ENCODE peak calls at places on chromosomes 2 and 18, in nine cellular contexts. C is heart right ventricle; R is immature natural killer cell; V is stimulated activated CD8-positive, alpha-beta memory T cell treated with anti-CD3 and anti-CD28 coated beads, Interleukin-7, amount 100 ng/mL, for 24 hours; P is NCI-H1694 treated with DMSO at 0.1 percent for 48 hours; H is HuH-7; T is EL; M is NCI-H2081; N is type B pancreatic cell. Y is an unnamed sample.

GRCh38 chr2:156394033-156394741 is 42.0 kb upstream of the GPD2 start:
- DNase-seq in C (no peak), R (no peak), V (no peak), P (no peak), H (no peak), T (no peak), M (no peak), N (no peak), Y (no peak)

GRCh38 chr2:45259144-45259543 is 249.9 kb upstream of the SIX2 start:
- DNase-seq in C (no peak), R (no peak), V (no peak), P (no peak), H (no peak), T (no peak), M (peak; percentile 6), N (no peak), Y (no peak)

GRCh38 chr2:19356545-19357382 is 1.7 kb downstream of the OSR1 start:
- DNase-seq in C (no peak), R (no peak), V (no peak), P (no peak), H (no peak), T (peak; percentile 21), M (no peak), N (no peak), Y (no peak)

GRCh38 chr2:223010641-223011040 is 41.3 kb upstream of the KCNE4 start:
- DNase-seq in C (no peak), R (no peak), V (no peak), P (no peak), H (no peak), T (peak; percentile 92), M (no peak), N (no peak), Y (no peak)

GRCh38 chr2:16012626-16013501 is 72.5 kb downstream of the MYCN start:
- DNase-seq in C (no peak), R (no peak), V (no peak), P (peak; percentile 49), H (no peak), T (no peak), M (no peak), N (no peak), Y (peak; percentile 92)

GRCh38 chr2:204982303-204982702 is 437.0 kb downstream of the PARD3B start:
- DNase-seq in C (no peak), R (no peak), V (no peak), P (no peak), H (no peak), T (no peak), M (no peak), N (no peak), Y (peak; percentile 54)

GRCh38 chr18:55232506-55232905 is 273.2 kb upstream of the CCDC68 start:
- DNase-seq in C (no peak), R (no peak), V (no peak), P (no peak), H (no peak), T (no peak), M (no peak), N (no peak), Y (no peak)

GRCh38 chr2:240564571-240565266 is 3.6 kb upstream of the RNPEPL1 start:
- DNase-seq in C (peak; percentile 3), R (no peak), V (no peak), P (no peak), H (no peak), T (no peak), M (no peak), N (peak; percentile 47), Y (peak; percentile 35)

GRCh38 chr18:41532344-41533086 is 422.5 kb upstream of the PIK3C3 start:
- DNase-seq in C (no peak), R (no peak), V (no peak), P (peak; percentile 24), H (no peak), T (no peak), M (no peak), N (no peak), Y (no peak)

GRCh38 chr2:200270732-200271131 is 35.8 kb upstream of the SPATS2L start:
- DNase-seq in C (no peak), R (no peak), V (no peak), P (no peak), H (no peak), T (no peak), M (no peak), N (no peak), Y (no peak)

GRCh38 chr2:290090-290722 is 2.3 kb upstream of the ALKAL2 start:
- DNase-seq in C (peak; percentile 70), R (peak; percentile 53), V (peak; percentile 18), P (no peak), H (peak; percentile 67), T (peak; percentile 68), M (peak; percentile 33), N (peak; percentile 80), Y (peak; percentile 87)

GRCh38 chr2:44793322-44793870 is 148.1 kb upstream of the SIX3 start:
- DNase-seq in C (no peak), R (no peak), V (no peak), P (no peak), H (no peak), T (peak; percentile 30), M (no peak), N (no peak), Y (no peak)

GRCh38 chr2:27446057-27446456 is 3.9 kb downstream of the KRTCAP3 start:
- DNase-seq in C (no peak), R (no peak), V (no peak), P (no peak), H (peak; percentile 32), T (no peak), M (peak; percentile 4), N (no peak), Y (no peak)

GRCh38 chr2:45278345-45279078 is 269.3 kb upstream of the SIX2 start:
- DNase-seq in C (no peak), R (no peak), V (no peak), P (no peak), H (no peak), T (peak; percentile 58), M (no peak), N (no peak), Y (no peak)

GRCh38 chr2:70552501-70553333 is 909 bp downstream of the TGFA start:
- DNase-seq in C (no peak), R (no peak), V (no peak), P (no peak), H (no peak), T (no peak), M (no peak), N (no peak), Y (no peak)

GRCh38 chr2:6290212-6290611 is 575.5 kb downstream of the CMPK2 start:
- DNase-seq in C (no peak), R (no peak), V (no peak), P (no peak), H (no peak), T (no peak), M (no peak), N (no peak), Y (no peak)

GRCh38 chr2:23791030-23791429 is 135.9 kb downstream of the ATAD2B start:
- DNase-seq in C (no peak), R (no peak), V (no peak), P (no peak), H (no peak), T (peak; percentile 50), M (no peak), N (no peak), Y (no peak)